ENCODE peak calls at places on chromosome 22, in ten cellular contexts. V is tibial artery, M is upper lobe of right lung, H is heart left ventricle, L is left lung, P is BJ, S is brain microvascular endothelial cell, R is colonic mucosa, C is prostate gland, B is stomach. G is an unnamed sample. For H3K27me3, the result is how much of the 10 kb centered on the place peaks cover.

GRCh38 chr22:45202333-45203149 is 38.2 kb downstream of the KIAA0930 start:
- DNase-seq in M (no peak), C (no peak), V (no peak), R (no peak), S (peak), L (no peak), B (no peak), H (no peak), P (no peak), G (no peak)

GRCh38 chr22:26170795-26171194 is 1.5 kb downstream of the SEZ6L start:
- DNase-seq in C (no peak), S (no peak), L (no peak), R (no peak), H (peak), P (no peak), B (no peak), M (no peak), V (no peak), G (no peak)

GRCh38 chr22:46010177-46010867 is 33.4 kb upstream of the WNT7B start:
- DNase-seq in C (no peak), H (peak), R (no peak), P (no peak), V (no peak), S (no peak), L (peak), M (peak), B (no peak), G (peak)

GRCh38 chr22:24230911-24231656 is 13.8 kb downstream of the GGT5 start:
- DNase-seq in R (peak), S (no peak), H (no peak), L (peak), V (no peak), M (peak), P (no peak), B (peak), C (no peak), G (no peak)

GRCh38 chr22:27094633-27095308 is 437.4 kb downstream of the MIAT start:
- DNase-seq in C (no peak), H (peak), M (no peak), L (no peak), R (no peak), S (no peak), V (no peak), P (no peak), B (no peak), G (no peak)

GRCh38 chr22:35299217-35299716 is 427 bp upstream of the TOM1 start:
- DNase-seq in M (no peak), P (no peak), V (no peak), S (no peak), R (no peak), L (no peak), H (no peak), B (no peak), C (no peak), G (no peak)

GRCh38 chr22:30685178-30685577 is 9.5 kb upstream of the OSBP2 start:
- DNase-seq in S (no peak), R (peak), L (no peak), B (no peak), V (no peak), P (no peak), M (no peak), H (no peak), C (no peak), G (no peak)

GRCh38 chr22:36823177-36823839 is 6.5 kb upstream of the PVALB start:
- DNase-seq in H (no peak), M (peak), C (no peak), S (peak), P (no peak), V (no peak), B (no peak), R (no peak), L (no peak), G (no peak)

GRCh38 chr22:44181912-44182590 is 1.3 kb downstream of the PARVG start:
- DNase-seq in V (no peak), C (no peak), S (no peak), H (no peak), P (no peak), M (peak), R (no peak), B (no peak), L (no peak), G (no peak)

GRCh38 chr22:49506010-49506400 is 321.7 kb downstream of the BRD1 start:
- DNase-seq in S (no peak), P (no peak), L (no peak), V (no peak), C (no peak), R (no peak), M (no peak), B (peak), H (no peak), G (no peak)

GRCh38 chr22:38083931-38084631 is at the start of gene SLC16A8:
- DNase-seq in B (no peak), H (no peak), P (no peak), V (no peak), S (no peak), C (no peak), M (no peak), L (no peak), R (no peak), G (no peak)

GRCh38 chr22:18091916-18092526 is 14.2 kb downstream of the PEX26 start:
- DNase-seq in H (peak), R (peak), L (no peak), V (peak), P (no peak), S (no peak), M (no peak), C (peak), B (peak), G (no peak)

GRCh38 chr22:44351685-44352377 is 39.1 kb upstream of the SHISAL1 start:
- DNase-seq in H (no peak), V (no peak), C (peak), M (no peak), B (no peak), R (no peak), P (peak), L (no peak), S (peak), G (peak)

GRCh38 chr22:26471522-26471921 is 12.1 kb downstream of the HPS4 start:
- DNase-seq in P (peak), L (peak), S (peak), V (no peak), C (no peak), B (peak), M (no peak), H (no peak), R (no peak), G (peak)

GRCh38 chr22:35863432-35863831 is 145.8 kb downstream of the APOL5 start:
- DNase-seq in R (no peak), B (no peak), C (no peak), L (no peak), H (no peak), V (no peak), S (no peak), P (no peak), M (no peak), G (no peak)

GRCh38 chr22:46801331-46801811 is 38.9 kb downstream of the TBC1D22A start:
- DNase-seq in L (no peak), C (no peak), M (no peak), S (no peak), R (no peak), B (no peak), H (no peak), V (no peak), P (no peak), G (no peak)

GRCh38 chr22:24177045-24177444 is 4.2 kb upstream of the SUSD2 start:
- DNase-seq in L (no peak), R (no peak), M (no peak), P (no peak), H (no peak), V (no peak), C (no peak), B (no peak), S (no peak), G (no peak)

GRCh38 chr22:48756146-48757111 is 1071.2 kb downstream of the BRD1 start:
- DNase-seq in V (no peak), L (no peak), M (no peak), S (no peak), H (peak), B (peak), P (no peak), R (peak), C (peak), G (no peak)

GRCh38 chr22:49209452-49210195 is 618.0 kb downstream of the BRD1 start:
- DNase-seq in C (no peak), L (peak), V (peak), P (no peak), B (peak), M (peak), R (no peak), S (no peak), H (peak), G (peak)

GRCh38 chr22:31235076-31235475 is 23.0 kb downstream of the LIMK2 start:
- DNase-seq in V (no peak), S (no peak), B (no peak), H (no peak), P (no peak), C (no peak), M (no peak), L (no peak), R (no peak), G (no peak)

GRCh38 chr22:44220727-44221680 is 40.3 kb downstream of the PARVG start:
- DNase-seq in H (no peak), S (no peak), C (no peak), L (no peak), R (no peak), V (no peak), M (no peak), B (no peak), P (no peak), G (no peak)

GRCh38 chr22:49305215-49305965 is 522.3 kb downstream of the BRD1 start:
- DNase-seq in C (peak), V (peak), P (no peak), L (peak), R (peak), H (peak), M (peak), B (peak), S (no peak), G (no peak)

GRCh38 chr22:43921361-43921760 is 2.2 kb upstream of the PNPLA3 start:
- DNase-seq in B (no peak), V (no peak), C (no peak), H (no peak), L (no peak), R (no peak), M (no peak), S (peak), P (peak), G (no peak)

GRCh38 chr22:46074771-46075551 is 75.4 kb upstream of the PPARA start:
- DNase-seq in M (peak), P (no peak), S (no peak), C (no peak), B (peak), H (no peak), R (no peak), L (peak), V (peak), G (peak)

GRCh38 chr22:36510384-36510783 is 3.5 kb upstream of the FOXRED2 start:
- DNase-seq in L (no peak), P (no peak), H (no peak), M (no peak), R (no peak), B (no peak), C (no peak), S (no peak), V (no peak), G (no peak)

GRCh38 chr22:35629406-35630234 is 12.5 kb upstream of the MB start:
- DNase-seq in V (peak), C (no peak), S (peak), R (peak), B (peak), L (peak), M (peak), H (peak), P (peak), G (peak)

GRCh38 chr22:44025171-44026065 is 1.3 kb downstream of the PARVB start:
- DNase-seq in H (no peak), V (peak), B (peak), L (peak), M (peak), R (peak), P (no peak), C (no peak), S (no peak), G (no peak)

GRCh38 chr22:37967147-37967546 is 13.6 kb downstream of the POLR2F start:
- DNase-seq in P (no peak), S (no peak), V (no peak), M (no peak), C (no peak), B (no peak), L (no peak), H (no peak), R (no peak), G (no peak)

GRCh38 chr22:33126881-33127280 is 68.7 kb upstream of the SYN3 start:
- DNase-seq in V (no peak), C (no peak), L (no peak), B (no peak), P (no peak), R (no peak), M (no peak), S (no peak), H (no peak), G (no peak)

GRCh38 chr22:24134090-24134846 is 47.0 kb upstream of the SUSD2 start:
- DNase-seq in L (peak), H (peak), V (no peak), P (no peak), M (peak), B (peak), C (no peak), S (no peak), R (no peak), G (no peak)

GRCh38 chr22:46604306-46604690 is 15.9 kb upstream of the GRAMD4 start:
- DNase-seq in L (peak), S (peak), B (no peak), R (no peak), C (no peak), H (no peak), P (no peak), V (peak), M (no peak), G (no peak)

DNA sequence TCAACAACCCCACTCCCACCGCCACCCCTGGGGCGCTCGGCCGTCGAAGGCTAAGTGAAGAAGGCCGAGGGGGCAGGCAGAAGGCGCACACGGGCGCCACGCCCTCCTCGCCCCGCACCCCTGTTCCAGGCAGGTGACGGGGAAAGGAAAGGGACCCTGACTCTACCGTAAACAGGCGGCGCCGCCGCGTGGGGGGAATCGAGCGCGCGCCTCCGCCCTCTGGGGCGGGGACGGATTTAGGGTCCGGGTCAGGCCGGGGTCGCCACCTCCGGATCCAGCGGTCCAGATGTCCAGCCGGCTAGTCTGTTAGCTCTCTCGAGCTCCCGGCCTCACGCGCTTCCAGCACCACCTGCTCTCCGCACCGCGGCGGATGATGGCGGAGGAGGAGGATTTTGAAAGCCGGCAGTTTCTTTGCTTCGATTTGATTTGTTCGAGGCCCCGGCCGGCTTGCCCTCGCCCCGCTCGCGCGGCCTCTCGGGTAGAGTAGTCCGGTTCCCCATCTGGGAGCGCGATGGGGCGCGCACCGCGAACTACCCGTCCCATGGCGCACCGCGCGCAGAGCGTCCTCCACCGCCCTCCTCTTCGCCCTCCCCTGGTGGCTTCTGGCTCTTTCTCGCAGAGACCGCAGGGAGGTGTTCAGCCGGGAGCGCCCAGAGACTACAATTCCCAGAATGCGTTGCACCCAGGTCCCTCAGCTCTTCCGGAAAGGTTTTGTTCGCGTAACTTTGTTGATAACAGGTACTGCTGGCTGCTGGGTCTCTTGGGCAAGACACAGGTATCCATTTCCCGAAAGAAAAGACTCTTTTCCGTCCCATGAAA is at the start of gene RANGAP1:
- DNase-seq in M (peak), P (peak), R (peak), V (peak), S (peak), C (peak), L (peak), H (peak), B (peak), G (peak)
- TF ChIP-seq CTCF in M (peak), P (peak), R (no peak), V (peak), S (peak), C (no peak), L (no peak), H (peak), B (no peak), G (no peak)

GRCh38 chr22:22454997-22455396 is 53.5 kb downstream of the ZNF280B start:
- DNase-seq in R (no peak), H (no peak), C (no peak), S (no peak), P (no peak), V (no peak), L (no peak), M (no peak), B (no peak), G (no peak)
- H3K27me3 ChIP-seq in R (under half), H (under half), C (under half), S (under half), P (under half), V (under half), L (under half), M (under half), B (under half), G (under half)

GRCh38 chr22:42269407-42270177 is 861 bp downstream of the TCF20 start:
- DNase-seq in C (peak), L (peak), S (no peak), B (peak), V (peak), P (no peak), R (peak), M (peak), H (peak), G (peak)
- TF ChIP-seq CTCF in C (no peak), L (no peak), S (no peak), B (peak), V (no peak), P (no peak), R (no peak), M (no peak), H (no peak), G (peak)

DNA sequence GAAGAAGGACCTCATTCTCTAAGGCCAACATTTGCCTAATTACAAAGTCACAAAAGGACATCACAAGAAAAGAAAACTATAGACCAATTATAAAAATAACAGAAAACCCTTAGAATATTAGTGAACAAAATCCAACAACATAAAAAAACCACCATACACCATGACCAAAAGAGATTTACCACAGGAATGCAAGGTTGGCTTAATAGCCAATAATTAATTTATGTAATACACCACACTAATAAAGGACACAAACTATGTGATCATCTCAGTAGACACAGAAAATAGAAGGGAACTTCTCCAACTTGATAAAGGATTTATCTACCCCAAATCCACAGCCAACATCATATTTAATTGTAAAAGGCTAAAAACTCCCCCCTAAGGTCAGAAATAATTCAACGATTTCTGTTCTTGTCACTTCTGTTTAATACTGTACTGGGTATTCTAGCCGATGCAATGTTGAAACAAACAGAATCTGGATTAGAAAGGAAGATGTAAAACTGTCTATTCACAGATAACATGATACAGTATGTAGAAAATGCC is 24.9 kb downstream of the CLTCL1 start:
- DNase-seq in L (no peak), B (no peak), H (no peak), M (no peak), S (no peak), R (no peak), V (no peak), C (no peak), P (no peak), G (no peak)
- H3K27me3 ChIP-seq in L (under half), B (under half), H (under half), M (under half), S (under half), R (under half), V (under half), C (under half), P (under half), G (under half)

G was measured in RWPE2.